ENCODE peak calls at places on chromosome 6, in seven cellular contexts. One of them, this sample, is unnamed.

GRCh38 chr6:10451828-10452509 is 37.1 kb upstream of the TFAP2A start:
- DNase-seq in colonic mucosa: no peak
- DNase-seq in M059J: peak
- DNase-seq in stimulated activated CD4-positive, alpha-beta T cell treated with anti-CD3 and anti-CD28 coated beads, Interleukin-1b, Interleukin-23, amount 100 ng/mL, for 4 hours: no peak
- DNase-seq in left ventricle myocardium superior: no peak
- DNase-seq in choroid plexus epithelial cell: peak
- DNase-seq in memory B cell: no peak
- DNase-seq in this sample: peak

GRCh38 chr6:91018586-91018985 is 431.7 kb upstream of the MAP3K7 start:
- DNase-seq in choroid plexus epithelial cell: no peak
- DNase-seq in M059J: no peak
- DNase-seq in stimulated activated CD4-positive, alpha-beta T cell treated with anti-CD3 and anti-CD28 coated beads, Interleukin-1b, Interleukin-23, amount 100 ng/mL, for 4 hours: no peak
- DNase-seq in colonic mucosa: no peak
- DNase-seq in memory B cell: no peak
- DNase-seq in left ventricle myocardium superior: no peak
- DNase-seq in this sample: no peak

GRCh38 chr6:35713006-35713405 is 23.8 kb upstream of the ARMC12 start:
- DNase-seq in left ventricle myocardium superior: no peak
- DNase-seq in memory B cell: no peak
- DNase-seq in M059J: no peak
- DNase-seq in choroid plexus epithelial cell: no peak
- DNase-seq in colonic mucosa: no peak
- DNase-seq in stimulated activated CD4-positive, alpha-beta T cell treated with anti-CD3 and anti-CD28 coated beads, Interleukin-1b, Interleukin-23, amount 100 ng/mL, for 4 hours: no peak
- DNase-seq in this sample: no peak

GRCh38 chr6:165403006-165403405 is 93.6 kb upstream of the C6orf118 start:
- DNase-seq in M059J: no peak
- DNase-seq in choroid plexus epithelial cell: no peak
- DNase-seq in memory B cell: no peak
- DNase-seq in left ventricle myocardium superior: no peak
- DNase-seq in stimulated activated CD4-positive, alpha-beta T cell treated with anti-CD3 and anti-CD28 coated beads, Interleukin-1b, Interleukin-23, amount 100 ng/mL, for 4 hours: no peak
- DNase-seq in colonic mucosa: no peak
- DNase-seq in this sample: no peak

GRCh38 chr6:75283907-75284284 is 696 bp downstream of the TMEM30A start:
- DNase-seq in stimulated activated CD4-positive, alpha-beta T cell treated with anti-CD3 and anti-CD28 coated beads, Interleukin-1b, Interleukin-23, amount 100 ng/mL, for 4 hours: no peak
- DNase-seq in M059J: no peak
- DNase-seq in colonic mucosa: peak
- DNase-seq in choroid plexus epithelial cell: no peak
- DNase-seq in left ventricle myocardium superior: no peak
- DNase-seq in memory B cell: no peak
- DNase-seq in this sample: no peak

GRCh38 chr6:39402239-39402751 is 79.8 kb upstream of the KCNK16 start:
- DNase-seq in stimulated activated CD4-positive, alpha-beta T cell treated with anti-CD3 and anti-CD28 coated beads, Interleukin-1b, Interleukin-23, amount 100 ng/mL, for 4 hours: no peak
- DNase-seq in colonic mucosa: no peak
- DNase-seq in memory B cell: no peak
- DNase-seq in left ventricle myocardium superior: no peak
- DNase-seq in M059J: peak
- DNase-seq in choroid plexus epithelial cell: no peak
- DNase-seq in this sample: no peak

GRCh38 chr6:3882865-3883264 is 33.7 kb downstream of the FAM50B start:
- DNase-seq in memory B cell: no peak
- DNase-seq in stimulated activated CD4-positive, alpha-beta T cell treated with anti-CD3 and anti-CD28 coated beads, Interleukin-1b, Interleukin-23, amount 100 ng/mL, for 4 hours: no peak
- DNase-seq in colonic mucosa: no peak
- DNase-seq in left ventricle myocardium superior: no peak
- DNase-seq in choroid plexus epithelial cell: no peak
- DNase-seq in M059J: peak
- DNase-seq in this sample: no peak

GRCh38 chr6:169510871-169511270 is 191.0 kb downstream of the WDR27 start:
- DNase-seq in M059J: no peak
- DNase-seq in left ventricle myocardium superior: no peak
- DNase-seq in colonic mucosa: no peak
- DNase-seq in stimulated activated CD4-positive, alpha-beta T cell treated with anti-CD3 and anti-CD28 coated beads, Interleukin-1b, Interleukin-23, amount 100 ng/mL, for 4 hours: no peak
- DNase-seq in memory B cell: no peak
- DNase-seq in choroid plexus epithelial cell: no peak
- DNase-seq in this sample: no peak

GRCh38 chr6:26056583-26057350 is 30.5 kb upstream of the HFE start:
- DNase-seq in M059J: peak
- DNase-seq in memory B cell: no peak
- DNase-seq in stimulated activated CD4-positive, alpha-beta T cell treated with anti-CD3 and anti-CD28 coated beads, Interleukin-1b, Interleukin-23, amount 100 ng/mL, for 4 hours: no peak
- DNase-seq in choroid plexus epithelial cell: peak
- DNase-seq in left ventricle myocardium superior: no peak
- DNase-seq in colonic mucosa: peak
- DNase-seq in this sample: no peak

GRCh38 chr6:90459225-90459758 is 127.6 kb downstream of the MAP3K7 start:
- DNase-seq in colonic mucosa: no peak
- DNase-seq in stimulated activated CD4-positive, alpha-beta T cell treated with anti-CD3 and anti-CD28 coated beads, Interleukin-1b, Interleukin-23, amount 100 ng/mL, for 4 hours: no peak
- DNase-seq in M059J: no peak
- DNase-seq in memory B cell: no peak
- DNase-seq in choroid plexus epithelial cell: no peak
- DNase-seq in left ventricle myocardium superior: no peak
- DNase-seq in this sample: no peak

GRCh38 chr6:38638941-38639497 is 710 bp downstream of the BTBD9 start:
- DNase-seq in colonic mucosa: peak
- DNase-seq in memory B cell: no peak
- DNase-seq in stimulated activated CD4-positive, alpha-beta T cell treated with anti-CD3 and anti-CD28 coated beads, Interleukin-1b, Interleukin-23, amount 100 ng/mL, for 4 hours: peak
- DNase-seq in choroid plexus epithelial cell: peak
- DNase-seq in left ventricle myocardium superior: no peak
- DNase-seq in M059J: peak
- DNase-seq in this sample: peak

This sample was measured in A172.